ENCODE peak calls at places on chromosomes 7 and 10, in ten cellular contexts. Q is mesendoderm, K is thyroid gland, B is right lobe of liver, E is bronchial epithelial cell, Y is colonic mucosa, T is heart right ventricle, S is brain microvascular endothelial cell, M is prostate gland, U is breast epithelium. O is an unnamed sample.

GRCh38 chr7:5217396-5217795 is 27.4 kb downstream of the WIPI2 start:
- DNase-seq in Q (no peak), K (no peak), B (peak; percentile 22), E (no peak), Y (no peak), T (no peak), S (no peak), M (no peak), U (peak; percentile 19), O (no peak)

GRCh38 chr7:66905243-66905642 is 15.8 kb upstream of the TMEM248 start:
- DNase-seq in Q (no peak), K (no peak), B (no peak), E (no peak), Y (no peak), T (no peak), S (no peak), M (no peak), U (no peak), O (no peak)

GRCh38 chr7:15389073-15389472 is 172.7 kb downstream of the AGMO start:
- DNase-seq in Q (no peak), K (no peak), B (no peak), E (peak; percentile 6), Y (no peak), T (no peak), S (no peak), M (no peak), U (no peak), O (no peak)

GRCh38 chr10:71974489-71975011 is 10.4 kb downstream of the CHST3 start:
- DNase-seq in Q (peak; percentile 62), K (no peak), B (no peak), E (peak; percentile 87), Y (no peak), T (no peak), S (peak; percentile 44), M (no peak), U (no peak), O (peak; percentile 30)

GRCh38 chr10:50469288-50469687 is 154.5 kb downstream of the SGMS1 start:
- DNase-seq in Q (no peak), K (no peak), B (no peak), E (peak; percentile 17), Y (no peak), T (no peak), S (peak; percentile 7), M (no peak), U (no peak), O (no peak)

GRCh38 chr7:130154501-130155317 is 50.5 kb downstream of the TMEM209 start:
- DNase-seq in Q (peak; percentile 57), K (peak; percentile 77), B (no peak), E (no peak), Y (peak; percentile 38), T (no peak), S (no peak), M (no peak), U (no peak), O (peak; percentile 89)

GRCh38 chr10:113042961-113043360 is 92.9 kb downstream of the TCF7L2 start:
- DNase-seq in Q (no peak), K (no peak), B (no peak), E (no peak), Y (no peak), T (no peak), S (no peak), M (no peak), U (no peak), O (no peak)

GRCh38 chr7:138417103-138417695 is 42.9 kb upstream of the TRIM24 start:
- DNase-seq in Q (no peak), K (no peak), B (no peak), E (no peak), Y (no peak), T (no peak), S (no peak), M (no peak), U (no peak), O (no peak)

GRCh38 chr10:60456053-60456452 is 66.4 kb upstream of the ANK3 start:
- DNase-seq in Q (peak; percentile 69), K (no peak), B (no peak), E (peak; percentile 23), Y (no peak), T (no peak), S (no peak), M (no peak), U (no peak), O (no peak)

GRCh38 chr10:89662596-89662995 is 17.6 kb upstream of the PANK1 start:
- DNase-seq in Q (no peak), K (no peak), B (no peak), E (no peak), Y (no peak), T (no peak), S (no peak), M (no peak), U (no peak), O (no peak)

GRCh38 chr7:80882213-80882801 is 36.5 kb downstream of the SEMA3C start:
- DNase-seq in Q (no peak), K (no peak), B (no peak), E (no peak), Y (no peak), T (no peak), S (no peak), M (no peak), U (no peak), O (no peak)

GRCh38 chr10:70847666-70848360 is 32.1 kb downstream of the SGPL1 start:
- DNase-seq in Q (no peak), K (no peak), B (no peak), E (no peak), Y (no peak), T (no peak), S (no peak), M (no peak), U (no peak), O (no peak)

GRCh38 chr10:70853031-70853430 is 35.3 kb downstream of the PCBD1 start:
- DNase-seq in Q (no peak), K (no peak), B (no peak), E (peak; percentile 27), Y (no peak), T (no peak), S (no peak), M (no peak), U (no peak), O (no peak)

GRCh38 chr10:70850097-70850496 is 34.3 kb downstream of the SGPL1 start:
- DNase-seq in Q (no peak), K (no peak), B (no peak), E (no peak), Y (no peak), T (no peak), S (peak; percentile 27), M (no peak), U (no peak), O (no peak)

GRCh38 chr10:70849582-70850016 is 33.9 kb downstream of the SGPL1 start:
- DNase-seq in Q (no peak), K (no peak), B (no peak), E (peak; percentile 8), Y (no peak), T (no peak), S (peak; percentile 78), M (no peak), U (no peak), O (no peak)

DNA sequence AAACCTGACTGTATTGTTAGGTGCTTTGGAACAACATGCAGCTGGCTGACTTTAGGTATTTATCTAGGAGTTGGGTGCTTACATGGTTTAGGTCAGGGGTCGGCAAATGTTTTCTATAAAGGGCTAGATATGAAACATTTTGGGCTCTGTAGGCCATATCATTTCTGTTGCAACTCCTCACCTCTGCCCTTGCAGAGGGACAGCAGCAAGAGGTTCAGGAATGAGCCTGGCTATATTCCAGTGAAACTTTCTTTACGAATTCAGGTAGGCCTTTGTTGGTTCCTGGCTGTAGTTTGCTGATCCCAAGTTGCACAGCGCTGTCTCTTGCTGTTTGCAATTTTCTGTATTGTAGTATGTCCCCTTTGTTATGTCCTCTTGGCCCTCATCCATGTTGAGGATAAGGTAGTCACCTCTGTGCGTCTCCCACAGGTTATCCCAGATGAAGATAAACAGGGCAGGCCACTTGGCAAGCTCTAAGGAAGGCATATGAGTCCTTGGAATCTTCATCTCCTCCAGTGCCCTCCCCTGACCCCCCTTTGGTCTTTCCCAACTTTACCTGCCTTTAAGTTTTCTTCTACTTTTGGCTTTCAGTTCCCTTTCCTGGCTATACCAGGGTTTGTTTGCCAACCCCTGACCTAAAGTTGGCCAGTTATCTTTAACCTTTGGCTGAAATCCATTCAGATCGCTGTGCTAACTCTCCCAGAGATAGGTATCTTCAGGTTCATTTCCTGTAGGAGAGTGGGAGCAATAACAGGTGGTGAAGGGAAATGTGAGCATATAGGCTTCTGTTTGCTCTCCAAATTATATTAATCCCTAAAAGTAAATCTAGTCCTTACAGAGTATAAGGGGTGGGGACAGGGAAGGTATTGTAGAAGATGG is 36.1 kb downstream of the SGPL1 start:
- DNase-seq in Q (no peak), K (no peak), B (no peak), E (no peak), Y (peak; percentile 42), T (no peak), S (no peak), M (no peak), U (no peak), O (no peak)
- H3K36me3 ChIP-seq in Q (peaks cover 5% of the 10 kb centered on the region), K (peaks cover 11% of the 10 kb centered on the region), B (no peaks in the 10 kb centered on the region), E (peaks cover 8% of the 10 kb centered on the region), Y (no peaks in the 10 kb centered on the region), T (no peaks in the 10 kb centered on the region), S (peaks cover 17% of the 10 kb centered on the region), M (no peaks in the 10 kb centered on the region), U (no peaks in the 10 kb centered on the region), O (peaks cover 14% of the 10 kb centered on the region)

GRCh38 chr10:44385726-44386438 is 985 bp upstream of the CXCL12 start:
- DNase-seq in Q (peak; percentile 22), K (no peak), B (peak; percentile 59), E (no peak), Y (no peak), T (peak; percentile 44), S (no peak), M (no peak), U (no peak), O (peak; percentile 80)
- H3K4me3 ChIP-seq in Q (no peak overlapping the region), K (no peak overlapping the region), B (peak overlapping the region; percentile 56), E (no peak overlapping the region), Y (no peak overlapping the region), T (no peak overlapping the region), S (peak overlapping the region; percentile 56), M (no peak overlapping the region), U (peak overlapping the region; percentile 64), O (peak overlapping the region; percentile 84)

DNA sequence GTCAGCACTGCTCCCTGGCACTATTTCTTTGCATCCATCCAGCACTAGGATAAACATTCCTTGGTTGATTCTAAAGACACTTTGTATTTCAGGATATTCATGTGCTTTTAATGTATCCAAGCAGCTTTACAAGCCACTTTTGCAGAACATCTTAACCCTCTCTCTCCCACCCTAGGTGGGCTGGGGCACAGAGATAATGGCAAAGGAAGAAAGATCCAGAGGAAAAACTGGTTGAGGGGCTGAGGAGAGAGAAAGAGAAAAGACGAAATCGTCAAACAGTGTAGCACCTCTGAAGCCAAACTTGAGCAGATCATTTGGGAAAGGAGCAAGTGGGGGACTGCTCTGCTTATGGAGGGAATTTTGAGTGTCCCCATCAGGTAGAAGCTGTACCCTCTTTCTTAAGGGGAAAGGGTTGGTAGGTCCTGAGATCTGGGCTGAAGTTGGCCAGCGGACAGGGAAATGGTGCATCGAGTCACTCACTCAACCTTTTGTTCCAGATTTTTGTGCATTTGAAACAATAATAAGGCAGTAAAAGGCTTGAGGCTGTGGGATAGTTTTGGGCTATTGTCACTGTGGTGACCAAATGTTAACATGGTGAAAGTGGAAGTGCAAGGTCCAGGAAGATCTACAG is 4.2 kb upstream of the HOXA13 start:
- DNase-seq in Q (no peak), K (no peak), B (no peak), E (no peak), Y (peak; percentile 21), T (no peak), S (no peak), M (no peak), U (no peak), O (no peak)
- H3K27me3 ChIP-seq in Q (peaks cover 84% of the 10 kb centered on the region), K (peaks cover 63% of the 10 kb centered on the region), B (peaks cover 59% of the 10 kb centered on the region), E (peaks cover 67% of the 10 kb centered on the region), Y (peaks cover 4% of the 10 kb centered on the region), T (peaks cover 90% of the 10 kb centered on the region), S (peaks cover 95% of the 10 kb centered on the region), M (no peaks in the 10 kb centered on the region), U (peaks cover 95% of the 10 kb centered on the region), O (peaks cover 100% of the 10 kb centered on the region)

GRCh38 chr7:43876976-43877745 is 7.8 kb upstream of the MRPS24 start:
- DNase-seq in Q (no peak), K (no peak), B (no peak), E (no peak), Y (no peak), T (no peak), S (no peak), M (no peak), U (no peak), O (no peak)
- H3K36me3 ChIP-seq in Q (peaks cover 1% of the 10 kb centered on the region), K (peaks cover 56% of the 10 kb centered on the region), B (peaks cover 12% of the 10 kb centered on the region), E (peaks cover 28% of the 10 kb centered on the region), Y (peaks cover 24% of the 10 kb centered on the region), T (no peaks in the 10 kb centered on the region), S (peaks cover 28% of the 10 kb centered on the region), M (peaks cover 5% of the 10 kb centered on the region), U (peaks cover 6% of the 10 kb centered on the region), O (peaks cover 8% of the 10 kb centered on the region)